ENCODE peak calls at places on chromosomes 13 and 19, in eight cellular contexts. One of them, this sample, is unnamed.

GRCh38 chr19:30091856-30092255 is 149.8 kb downstream of the URI1 start:
- DNase-seq in heart right ventricle: no peak
- DNase-seq in left ventricle myocardium inferior: no peak
- DNase-seq in lower lobe of right lung: no peak
- DNase-seq in breast epithelium: no peak
- DNase-seq in fibroblast of mammary gland: no peak
- DNase-seq in HFF-Myc: no peak
- DNase-seq in BJ: no peak
- DNase-seq in this sample: no peak

GRCh38 chr19:5547881-5548280 is 19.9 kb downstream of the TINCR start:
- DNase-seq in BJ: peak; percentile 8
- DNase-seq in HFF-Myc: no peak
- DNase-seq in lower lobe of right lung: no peak
- DNase-seq in heart right ventricle: no peak
- DNase-seq in breast epithelium: no peak
- DNase-seq in fibroblast of mammary gland: peak; percentile 33
- DNase-seq in left ventricle myocardium inferior: no peak
- DNase-seq in this sample: no peak

GRCh38 chr19:40810160-40810559 is 11.2 kb downstream of the EGLN2 start:
- DNase-seq in BJ: no peak
- DNase-seq in lower lobe of right lung: peak; percentile 40
- DNase-seq in breast epithelium: no peak
- DNase-seq in heart right ventricle: no peak
- DNase-seq in HFF-Myc: no peak
- DNase-seq in fibroblast of mammary gland: no peak
- DNase-seq in left ventricle myocardium inferior: no peak
- DNase-seq in this sample: no peak

GRCh38 chr19:14127929-14128509 is 8.4 kb downstream of the ASF1B start:
- DNase-seq in breast epithelium: no peak
- DNase-seq in left ventricle myocardium inferior: no peak
- DNase-seq in lower lobe of right lung: peak; percentile 50
- DNase-seq in BJ: no peak
- DNase-seq in HFF-Myc: no peak
- DNase-seq in heart right ventricle: no peak
- DNase-seq in fibroblast of mammary gland: no peak
- DNase-seq in this sample: no peak

GRCh38 chr19:16325161-16325527 is 518 bp downstream of the KLF2 start:
- DNase-seq in heart right ventricle: peak; percentile 67
- DNase-seq in HFF-Myc: no peak
- DNase-seq in left ventricle myocardium inferior: peak; percentile 59
- DNase-seq in fibroblast of mammary gland: no peak
- DNase-seq in BJ: no peak
- DNase-seq in breast epithelium: no peak
- DNase-seq in lower lobe of right lung: peak; percentile 76
- DNase-seq in this sample: no peak

GRCh38 chr19:5333581-5334365 is 6.8 kb downstream of the PTPRS start:
- DNase-seq in HFF-Myc: no peak
- DNase-seq in BJ: no peak
- DNase-seq in fibroblast of mammary gland: no peak
- DNase-seq in lower lobe of right lung: no peak
- DNase-seq in heart right ventricle: no peak
- DNase-seq in breast epithelium: no peak
- DNase-seq in left ventricle myocardium inferior: no peak
- DNase-seq in this sample: no peak

GRCh38 chr13:40640845-40641458 is 25.5 kb downstream of the FOXO1 start:
- DNase-seq in lower lobe of right lung: no peak
- DNase-seq in fibroblast of mammary gland: no peak
- DNase-seq in breast epithelium: no peak
- DNase-seq in left ventricle myocardium inferior: no peak
- DNase-seq in heart right ventricle: no peak
- DNase-seq in BJ: no peak
- DNase-seq in HFF-Myc: no peak
- DNase-seq in this sample: no peak

GRCh38 chr19:15476334-15476733 is 3.0 kb downstream of the PGLYRP2 start:
- DNase-seq in fibroblast of mammary gland: no peak
- DNase-seq in heart right ventricle: no peak
- DNase-seq in BJ: no peak
- DNase-seq in lower lobe of right lung: no peak
- DNase-seq in breast epithelium: no peak
- DNase-seq in HFF-Myc: no peak
- DNase-seq in left ventricle myocardium inferior: no peak
- DNase-seq in this sample: no peak

GRCh38 chr19:55156202-55157063 is 1.1 kb downstream of the TNNI3 start:
- DNase-seq in left ventricle myocardium inferior: peak; percentile 63
- DNase-seq in lower lobe of right lung: no peak
- DNase-seq in fibroblast of mammary gland: peak; percentile 62
- DNase-seq in breast epithelium: no peak
- DNase-seq in heart right ventricle: peak; percentile 69
- DNase-seq in BJ: no peak
- DNase-seq in HFF-Myc: no peak
- DNase-seq in this sample: no peak

GRCh38 chr19:55913643-55914268 is 18.4 kb downstream of the NLRP13 start:
- DNase-seq in BJ: no peak
- DNase-seq in lower lobe of right lung: no peak
- DNase-seq in heart right ventricle: no peak
- DNase-seq in left ventricle myocardium inferior: no peak
- DNase-seq in breast epithelium: no peak
- DNase-seq in HFF-Myc: no peak
- DNase-seq in fibroblast of mammary gland: no peak
- DNase-seq in this sample: no peak

GRCh38 chr19:33298146-33298911 is 4.0 kb downstream of the CEBPA start:
- DNase-seq in breast epithelium: peak; percentile 57
- DNase-seq in lower lobe of right lung: peak; percentile 80
- DNase-seq in left ventricle myocardium inferior: no peak
- DNase-seq in heart right ventricle: no peak
- DNase-seq in HFF-Myc: no peak
- DNase-seq in fibroblast of mammary gland: no peak
- DNase-seq in BJ: no peak
- DNase-seq in this sample: no peak

GRCh38 chr19:50555447-50556235 is 12.6 kb downstream of the LRRC4B start:
- DNase-seq in HFF-Myc: no peak
- DNase-seq in fibroblast of mammary gland: no peak
- DNase-seq in breast epithelium: no peak
- DNase-seq in heart right ventricle: peak; percentile 39
- DNase-seq in lower lobe of right lung: no peak
- DNase-seq in left ventricle myocardium inferior: peak; percentile 28
- DNase-seq in BJ: no peak
- DNase-seq in this sample: no peak

GRCh38 chr13:44158055-44158655 is 215.5 kb upstream of the SERP2 start:
- DNase-seq in fibroblast of mammary gland: no peak
- DNase-seq in heart right ventricle: no peak
- DNase-seq in breast epithelium: no peak
- DNase-seq in left ventricle myocardium inferior: no peak
- DNase-seq in lower lobe of right lung: no peak
- DNase-seq in BJ: no peak
- DNase-seq in HFF-Myc: no peak
- DNase-seq in this sample: no peak

GRCh38 chr13:78121459-78122348 is 203.1 kb upstream of the EDNRB start:
- DNase-seq in breast epithelium: no peak
- DNase-seq in HFF-Myc: peak; percentile 32
- DNase-seq in left ventricle myocardium inferior: peak; percentile 31
- DNase-seq in BJ: no peak
- DNase-seq in lower lobe of right lung: no peak
- DNase-seq in heart right ventricle: no peak
- DNase-seq in fibroblast of mammary gland: peak; percentile 81
- DNase-seq in this sample: peak; percentile 14

GRCh38 chr19:55117063-55117635 is 288 bp downstream of the PPP1R12C start:
- DNase-seq in heart right ventricle: peak; percentile 54
- DNase-seq in fibroblast of mammary gland: no peak
- DNase-seq in HFF-Myc: no peak
- DNase-seq in left ventricle myocardium inferior: no peak
- DNase-seq in lower lobe of right lung: no peak
- DNase-seq in BJ: no peak
- DNase-seq in breast epithelium: no peak
- DNase-seq in this sample: no peak

GRCh38 chr13:106525865-106526264 is 9.6 kb downstream of the EFNB2 start:
- DNase-seq in heart right ventricle: no peak
- DNase-seq in BJ: no peak
- DNase-seq in lower lobe of right lung: no peak
- DNase-seq in HFF-Myc: no peak
- DNase-seq in left ventricle myocardium inferior: no peak
- DNase-seq in breast epithelium: no peak
- DNase-seq in fibroblast of mammary gland: no peak
- DNase-seq in this sample: no peak

GRCh38 chr13:25046985-25047660 is 48.8 kb upstream of the PABPC3 start:
- DNase-seq in left ventricle myocardium inferior: no peak
- DNase-seq in fibroblast of mammary gland: peak; percentile 17
- DNase-seq in lower lobe of right lung: no peak
- DNase-seq in heart right ventricle: no peak
- DNase-seq in BJ: no peak
- DNase-seq in HFF-Myc: no peak
- DNase-seq in breast epithelium: no peak
- DNase-seq in this sample: no peak

GRCh38 chr13:73018336-73018735 is 40.5 kb upstream of the KLF5 start:
- DNase-seq in lower lobe of right lung: no peak
- DNase-seq in HFF-Myc: no peak
- DNase-seq in fibroblast of mammary gland: no peak
- DNase-seq in breast epithelium: no peak
- DNase-seq in left ventricle myocardium inferior: no peak
- DNase-seq in BJ: no peak
- DNase-seq in heart right ventricle: no peak
- DNase-seq in this sample: no peak

GRCh38 chr13:113665582-113666323 is 1.3 kb upstream of the GRK1 start:
- DNase-seq in fibroblast of mammary gland: no peak
- DNase-seq in left ventricle myocardium inferior: peak; percentile 3
- DNase-seq in heart right ventricle: no peak
- DNase-seq in lower lobe of right lung: peak; percentile 29
- DNase-seq in BJ: no peak
- DNase-seq in breast epithelium: peak; percentile 24
- DNase-seq in HFF-Myc: no peak
- DNase-seq in this sample: no peak

GRCh38 chr19:42563352-42564210 is 31.1 kb downstream of the CEACAM8 start:
- DNase-seq in left ventricle myocardium inferior: no peak
- DNase-seq in fibroblast of mammary gland: peak; percentile 43
- DNase-seq in HFF-Myc: peak; percentile 17
- DNase-seq in heart right ventricle: peak; percentile 20
- DNase-seq in lower lobe of right lung: no peak
- DNase-seq in BJ: no peak
- DNase-seq in breast epithelium: no peak
- DNase-seq in this sample: peak; percentile 10
- TF ChIP-seq CTCF in left ventricle myocardium inferior: peak; percentile 72
- TF ChIP-seq CTCF in fibroblast of mammary gland: peak; percentile 65
- TF ChIP-seq CTCF in HFF-Myc: peak; percentile 63
- TF ChIP-seq CTCF in heart right ventricle: peak; percentile 66
- TF ChIP-seq CTCF in lower lobe of right lung: peak; percentile 60
- TF ChIP-seq CTCF in BJ: peak; percentile 80
- TF ChIP-seq CTCF in breast epithelium: peak; percentile 50
- TF ChIP-seq CTCF in this sample: peak; percentile 65

GRCh38 chr13:110108348-110109139 is 198.4 kb downstream of the COL4A1 start:
- DNase-seq in HFF-Myc: peak; percentile 70
- DNase-seq in BJ: no peak
- DNase-seq in fibroblast of mammary gland: peak; percentile 90
- DNase-seq in lower lobe of right lung: peak; percentile 73
- DNase-seq in heart right ventricle: peak; percentile 81
- DNase-seq in left ventricle myocardium inferior: peak; percentile 80
- DNase-seq in breast epithelium: peak; percentile 77
- DNase-seq in this sample: no peak
- TF ChIP-seq CTCF in HFF-Myc: peak; percentile 83
- TF ChIP-seq CTCF in BJ: peak; percentile 89
- TF ChIP-seq CTCF in fibroblast of mammary gland: peak; percentile 83
- TF ChIP-seq CTCF in lower lobe of right lung: peak; percentile 60
- TF ChIP-seq CTCF in heart right ventricle: peak; percentile 76
- TF ChIP-seq CTCF in left ventricle myocardium inferior: peak; percentile 80
- TF ChIP-seq CTCF in breast epithelium: peak; percentile 83
- TF ChIP-seq CTCF in this sample: peak; percentile 90

GRCh38 chr19:45901432-45901903 is 945 bp downstream of the MYPOP start:
- DNase-seq in fibroblast of mammary gland: peak; percentile 44
- DNase-seq in lower lobe of right lung: peak; percentile 80
- DNase-seq in breast epithelium: no peak
- DNase-seq in HFF-Myc: no peak
- DNase-seq in BJ: no peak
- DNase-seq in left ventricle myocardium inferior: peak; percentile 53
- DNase-seq in heart right ventricle: peak; percentile 57
- DNase-seq in this sample: no peak

GRCh38 chr19:45905016-45905415 is 2.6 kb upstream of the MYPOP start:
- DNase-seq in BJ: no peak
- DNase-seq in HFF-Myc: no peak
- DNase-seq in lower lobe of right lung: no peak
- DNase-seq in heart right ventricle: no peak
- DNase-seq in left ventricle myocardium inferior: no peak
- DNase-seq in fibroblast of mammary gland: no peak
- DNase-seq in breast epithelium: no peak
- DNase-seq in this sample: no peak

GRCh38 chr19:45901912-45902650 is at the start of gene MYPOP:
- DNase-seq in heart right ventricle: no peak
- DNase-seq in HFF-Myc: no peak
- DNase-seq in left ventricle myocardium inferior: no peak
- DNase-seq in BJ: no peak
- DNase-seq in breast epithelium: no peak
- DNase-seq in fibroblast of mammary gland: no peak
- DNase-seq in lower lobe of right lung: no peak
- DNase-seq in this sample: no peak

GRCh38 chr19:45900661-45901431 is 1.6 kb downstream of the MYPOP start:
- DNase-seq in breast epithelium: no peak
- DNase-seq in fibroblast of mammary gland: no peak
- DNase-seq in left ventricle myocardium inferior: no peak
- DNase-seq in lower lobe of right lung: no peak
- DNase-seq in heart right ventricle: no peak
- DNase-seq in BJ: no peak
- DNase-seq in HFF-Myc: no peak
- DNase-seq in this sample: no peak

GRCh38 chr19:45902651-45903625 is 525 bp upstream of the MYPOP start:
- DNase-seq in BJ: peak; percentile 81
- DNase-seq in lower lobe of right lung: peak; percentile 99
- DNase-seq in left ventricle myocardium inferior: peak; percentile 98
- DNase-seq in fibroblast of mammary gland: peak; percentile 95
- DNase-seq in breast epithelium: peak; percentile 97
- DNase-seq in heart right ventricle: peak; percentile 100
- DNase-seq in HFF-Myc: peak; percentile 94
- DNase-seq in this sample: peak; percentile 80
- TF ChIP-seq CTCF in BJ: no peak
- TF ChIP-seq CTCF in lower lobe of right lung: no peak
- TF ChIP-seq CTCF in left ventricle myocardium inferior: peak; percentile 21
- TF ChIP-seq CTCF in fibroblast of mammary gland: no peak
- TF ChIP-seq CTCF in breast epithelium: no peak
- TF ChIP-seq CTCF in heart right ventricle: no peak
- TF ChIP-seq CTCF in HFF-Myc: no peak
- TF ChIP-seq CTCF in this sample: no peak

GRCh38 chr19:43628646-43629326 is 9.4 kb upstream of the ZNF428 start:
- DNase-seq in BJ: no peak
- DNase-seq in breast epithelium: no peak
- DNase-seq in fibroblast of mammary gland: no peak
- DNase-seq in lower lobe of right lung: no peak
- DNase-seq in heart right ventricle: no peak
- DNase-seq in HFF-Myc: no peak
- DNase-seq in left ventricle myocardium inferior: no peak
- DNase-seq in this sample: no peak

GRCh38 chr19:43634516-43634876 is 5.2 kb downstream of the CADM4 start:
- DNase-seq in BJ: no peak
- DNase-seq in heart right ventricle: no peak
- DNase-seq in left ventricle myocardium inferior: no peak
- DNase-seq in breast epithelium: no peak
- DNase-seq in lower lobe of right lung: no peak
- DNase-seq in HFF-Myc: no peak
- DNase-seq in fibroblast of mammary gland: no peak
- DNase-seq in this sample: no peak

GRCh38 chr19:43633520-43633919 is 6.1 kb downstream of the CADM4 start:
- DNase-seq in left ventricle myocardium inferior: no peak
- DNase-seq in breast epithelium: no peak
- DNase-seq in HFF-Myc: no peak
- DNase-seq in heart right ventricle: no peak
- DNase-seq in lower lobe of right lung: no peak
- DNase-seq in BJ: no peak
- DNase-seq in fibroblast of mammary gland: no peak
- DNase-seq in this sample: no peak

GRCh38 chr19:43634068-43634467 is 5.6 kb downstream of the CADM4 start:
- DNase-seq in HFF-Myc: no peak
- DNase-seq in fibroblast of mammary gland: no peak
- DNase-seq in lower lobe of right lung: no peak
- DNase-seq in left ventricle myocardium inferior: no peak
- DNase-seq in breast epithelium: no peak
- DNase-seq in BJ: no peak
- DNase-seq in heart right ventricle: no peak
- DNase-seq in this sample: no peak

GRCh38 chr19:43631491-43631890 is 8.2 kb downstream of the CADM4 start:
- DNase-seq in fibroblast of mammary gland: no peak
- DNase-seq in heart right ventricle: no peak
- DNase-seq in HFF-Myc: no peak
- DNase-seq in breast epithelium: no peak
- DNase-seq in BJ: no peak
- DNase-seq in left ventricle myocardium inferior: no peak
- DNase-seq in lower lobe of right lung: no peak
- DNase-seq in this sample: no peak
- TF ChIP-seq CTCF in fibroblast of mammary gland: no peak
- TF ChIP-seq CTCF in heart right ventricle: no peak
- TF ChIP-seq CTCF in HFF-Myc: no peak
- TF ChIP-seq CTCF in breast epithelium: no peak
- TF ChIP-seq CTCF in BJ: no peak
- TF ChIP-seq CTCF in left ventricle myocardium inferior: no peak
- TF ChIP-seq CTCF in lower lobe of right lung: no peak
- TF ChIP-seq CTCF in this sample: no peak